ENCODE peak calls at places on chromosomes 7 and 10, in eight cellular contexts. L is foreskin fibroblast, R is uterus, C is mesothelial cell of epicardium, N is bronchial epithelial cell, P is epithelial cell of esophagus, M is lung, A is adrenal gland. V is an unnamed sample.

GRCh38 chr10:613661-614340 is 75.7 kb downstream of the DIP2C start:
- DNase-seq in L (no peak), R (no peak), C (no peak), N (no peak), P (no peak), M (no peak), A (no peak), V (no peak)

GRCh38 chr7:21076579-21076978 is 289.9 kb upstream of the SP8 start:
- DNase-seq in L (no peak), R (no peak), C (no peak), N (peak; percentile 76), P (peak; percentile 78), M (no peak), A (no peak), V (no peak)

GRCh38 chr7:104126411-104126841 is 81.4 kb downstream of the ORC5 start:
- DNase-seq in L (no peak), R (no peak), C (no peak), N (no peak), P (no peak), M (no peak), A (no peak), V (no peak)

GRCh38 chr10:123665371-123666286 is 526 bp upstream of the GPR26 start:
- DNase-seq in L (no peak), R (no peak), C (no peak), N (no peak), P (no peak), M (no peak), A (no peak), V (no peak)

GRCh38 chr10:121608669-121609190 is 10.5 kb upstream of the FGFR2 start:
- DNase-seq in L (no peak), R (no peak), C (peak; percentile 57), N (no peak), P (peak; percentile 53), M (peak; percentile 51), A (peak; percentile 60), V (no peak)

GRCh38 chr7:69412331-69413146 is 185.7 kb upstream of the AUTS2 start:
- DNase-seq in L (no peak), R (no peak), C (no peak), N (no peak), P (no peak), M (no peak), A (peak; percentile 90), V (no peak)

GRCh38 chr7:13880789-13881188 is 108.7 kb downstream of the ETV1 start:
- DNase-seq in L (peak; percentile 80), R (no peak), C (no peak), N (peak; percentile 81), P (peak; percentile 72), M (no peak), A (no peak), V (no peak)

GRCh38 chr7:158931899-158932298 is 75.5 kb downstream of the DYNC2I1 start:
- DNase-seq in L (no peak), R (no peak), C (no peak), N (no peak), P (no peak), M (no peak), A (no peak), V (no peak)

GRCh38 chr10:58448121-58448935 is 63.1 kb downstream of the TFAM start:
- DNase-seq in L (no peak), R (no peak), C (no peak), N (no peak), P (no peak), M (no peak), A (no peak), V (no peak)

GRCh38 chr10:21161647-21162046 is 264.5 kb upstream of the NEBL start:
- DNase-seq in L (no peak), R (no peak), C (no peak), N (no peak), P (no peak), M (no peak), A (no peak), V (no peak)

GRCh38 chr7:103343332-103343731 is 1.2 kb downstream of the DNAJC2 start:
- DNase-seq in L (no peak), R (no peak), C (no peak), N (no peak), P (peak; percentile 2), M (no peak), A (no peak), V (no peak)

GRCh38 chr7:75737856-75738603 is 711 bp downstream of the HIP1 start:
- DNase-seq in L (no peak), R (no peak), C (peak; percentile 35), N (no peak), P (no peak), M (no peak), A (no peak), V (no peak)

GRCh38 chr10:63348210-63348850 is 117.4 kb downstream of the JMJD1C start:
- DNase-seq in L (no peak), R (no peak), C (no peak), N (peak; percentile 5), P (peak; percentile 46), M (no peak), A (no peak), V (no peak)

GRCh38 chr7:13016036-13016581 is 328.7 kb downstream of the ARL4A start:
- DNase-seq in L (no peak), R (no peak), C (no peak), N (no peak), P (no peak), M (no peak), A (no peak), V (no peak)

DNA sequence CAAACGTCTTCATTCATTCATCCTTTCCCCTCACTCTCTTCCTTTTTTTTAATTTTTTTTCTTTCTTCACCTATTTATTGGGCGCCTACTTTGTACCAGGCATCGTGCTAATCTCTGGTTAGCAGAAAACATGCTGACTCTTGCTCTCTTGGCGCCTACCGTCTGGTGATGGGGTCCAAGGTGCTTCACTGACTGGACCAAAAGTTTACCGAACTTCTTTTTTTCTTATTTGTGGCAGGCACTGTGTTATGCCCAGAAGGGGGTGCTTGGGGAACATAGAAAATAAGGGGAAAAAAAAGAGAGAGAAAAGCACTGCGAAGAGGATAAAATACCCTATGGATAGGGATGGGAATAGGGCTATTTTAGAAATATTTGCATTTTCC is 505 bp upstream of the FAM204A start:
- DNase-seq in L (no peak), R (no peak), C (no peak), N (peak; percentile 7), P (peak; percentile 5), M (no peak), A (peak; percentile 53), V (no peak)
- TF ChIP-seq CTCF in L (no peak), R (no peak), C (no peak), N (no peak), P (no peak), M (no peak), A (no peak), V (no peak)

DNA sequence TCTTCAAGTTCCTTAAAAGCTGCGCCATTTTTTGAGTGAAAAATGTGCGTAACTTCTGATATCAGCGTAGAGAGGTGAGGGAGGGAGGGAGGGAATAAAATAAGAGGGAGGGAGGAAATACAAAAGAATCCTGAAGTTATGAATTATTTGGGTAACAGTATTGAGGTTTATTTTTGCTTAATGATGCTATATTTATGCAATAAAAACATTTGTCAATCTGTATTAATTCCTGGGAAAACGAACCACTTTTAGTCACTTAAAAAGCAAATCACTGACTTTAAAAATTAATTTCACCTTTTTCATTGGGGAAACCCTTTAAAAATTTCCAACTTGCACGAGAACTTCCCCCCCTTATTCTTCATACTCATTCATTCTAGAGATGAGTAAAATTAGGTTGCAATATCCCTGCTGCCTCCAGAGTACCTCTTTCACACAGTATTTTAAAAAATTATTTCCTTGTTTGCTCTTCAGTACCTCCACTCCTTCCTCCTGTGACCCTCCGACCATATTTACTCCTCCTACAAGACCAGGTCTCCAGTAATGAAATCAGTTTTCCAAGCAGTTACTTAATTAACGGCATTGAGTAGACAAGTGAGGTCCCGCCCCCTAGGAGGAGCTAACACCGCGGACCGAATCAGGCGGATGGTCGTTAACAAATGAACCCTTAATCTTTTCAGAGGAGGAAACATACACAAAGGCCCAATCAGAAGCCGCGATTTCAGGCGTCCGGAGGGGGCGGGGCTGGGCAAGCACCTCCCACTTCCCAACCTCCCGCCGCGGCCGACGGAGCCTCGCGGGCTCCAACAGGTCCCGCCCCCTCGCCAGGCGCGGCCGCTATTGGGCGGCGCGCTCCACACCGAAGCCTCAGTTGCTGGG is 521 bp upstream of the TRIM24 start:
- DNase-seq in L (peak; percentile 98), R (peak; percentile 97), C (peak; percentile 96), N (peak; percentile 91), P (peak; percentile 99), M (peak; percentile 97), A (peak; percentile 99), V (peak; percentile 99)
- TF ChIP-seq CTCF in L (no peak), R (peak; percentile 15), C (no peak), N (no peak), P (peak; percentile 11), M (peak; percentile 6), A (peak; percentile 78), V (peak; percentile 67)

GRCh38 chr7:128030263-128030998 is 806 bp downstream of the LRRC4 start:
- DNase-seq in L (no peak), R (no peak), C (no peak), N (no peak), P (no peak), M (no peak), A (no peak), V (no peak)

GRCh38 chr7:128031901-128032604 is 816 bp upstream of the LRRC4 start:
- DNase-seq in L (peak; percentile 89), R (peak; percentile 51), C (no peak), N (peak; percentile 88), P (peak; percentile 92), M (no peak), A (peak; percentile 84), V (no peak)

GRCh38 chr7:128029405-128029995 is 1.7 kb downstream of the LRRC4 start:
- DNase-seq in L (no peak), R (no peak), C (no peak), N (no peak), P (no peak), M (no peak), A (no peak), V (no peak)

GRCh38 chr7:128032605-128033235 is 1.5 kb upstream of the LRRC4 start:
- DNase-seq in L (no peak), R (no peak), C (no peak), N (no peak), P (no peak), M (no peak), A (no peak), V (no peak)

DNA sequence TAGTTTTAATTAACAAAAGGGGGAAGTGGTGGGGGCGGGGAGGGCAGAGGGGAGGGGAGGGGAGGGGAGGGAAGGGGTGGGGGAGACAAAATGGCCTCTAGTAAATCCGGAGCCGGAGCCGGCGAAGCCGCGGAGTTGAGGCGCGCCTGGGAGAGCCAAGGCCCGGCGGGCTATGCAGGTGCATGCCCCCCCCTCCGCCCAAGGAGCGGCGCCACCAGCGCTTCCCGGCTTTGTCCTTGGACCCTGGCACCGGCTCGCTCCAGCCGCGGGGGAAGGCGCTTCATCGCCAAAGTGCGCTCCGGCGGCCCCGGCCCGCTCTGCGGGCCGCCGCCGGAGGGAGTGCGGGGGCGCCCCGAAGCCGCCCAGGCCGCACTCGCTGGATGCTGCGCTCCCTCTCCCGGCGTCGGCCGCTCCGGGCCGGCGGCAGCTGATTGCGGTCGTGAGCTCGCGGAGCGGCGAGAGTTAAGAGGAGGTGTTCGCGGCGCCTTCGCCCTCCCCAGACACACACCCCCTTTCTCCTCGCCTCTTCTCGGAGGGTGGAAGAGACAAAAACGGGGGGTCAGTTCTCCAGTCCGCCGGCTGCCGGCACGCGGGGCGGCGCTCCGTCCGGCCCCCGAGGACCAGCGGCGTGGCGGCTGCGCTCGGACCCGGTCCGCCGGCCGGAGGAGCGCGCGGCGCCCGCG is at the start of gene LRRC4:
- DNase-seq in L (peak; percentile 42), R (no peak), C (no peak), N (peak; percentile 30), P (peak; percentile 60), M (no peak), A (peak; percentile 76), V (no peak)
- TF ChIP-seq CTCF in L (no peak), R (peak; percentile 25), C (no peak), N (peak; percentile 11), P (no peak), M (no peak), A (no peak), V (peak; percentile 42)

GRCh38 chr10:15898046-15898445 is 37.7 kb upstream of the MINDY3 start:
- DNase-seq in L (peak; percentile 1), R (no peak), C (no peak), N (peak; percentile 58), P (peak; percentile 35), M (no peak), A (no peak), V (no peak)
- TF ChIP-seq CTCF in L (no peak), R (peak; percentile 20), C (peak; percentile 78), N (peak; percentile 13), P (peak; percentile 34), M (no peak), A (no peak), V (peak; percentile 64)

V was measured in type B pancreatic cell.